ENCODE peak calls at places on chromosomes 3 and 15, in eight cellular contexts. V, T, G, O, Z, L, M and Q are unnamed samples.

GRCh38 chr3:188812198-188812597 is 359.6 kb upstream of the TPRG1 start:
- DNase-seq in Z (no peak), M (no peak), G (no peak), T (no peak), O (no peak), L (no peak), V (no peak), Q (no peak)

GRCh38 chr3:48478631-48479555 is 25.1 kb downstream of the SHISA5 start:
- DNase-seq in M (no peak), Z (no peak), L (no peak), G (no peak), T (peak; percentile 86), V (no peak), O (no peak), Q (no peak)

GRCh38 chr3:73070675-73071575 is 9.5 kb downstream of the EBLN2 start:
- DNase-seq in V (no peak), M (peak; percentile 84), G (peak; percentile 75), Z (no peak), O (no peak), T (no peak), L (no peak), Q (peak; percentile 82)

GRCh38 chr3:21835266-21835665 is 84.3 kb upstream of the ZNF385D start:
- DNase-seq in T (no peak), G (peak; percentile 24), Z (no peak), M (peak; percentile 76), V (no peak), O (no peak), L (no peak), Q (peak; percentile 44)

GRCh38 chr15:92463352-92463751 is 69.7 kb downstream of the ST8SIA2 start:
- DNase-seq in T (no peak), V (no peak), L (no peak), G (no peak), Z (no peak), O (no peak), M (no peak), Q (no peak)

GRCh38 chr3:45915518-45916231 is 27.6 kb upstream of the CXCR6 start:
- DNase-seq in G (peak; percentile 78), M (peak; percentile 98), O (peak; percentile 37), V (no peak), Z (no peak), T (peak; percentile 83), L (no peak), Q (peak; percentile 89)

GRCh38 chr3:10185804-10186762 is 21.4 kb downstream of the IRAK2 start:
- DNase-seq in V (no peak), G (peak; percentile 25), M (no peak), O (no peak), Z (no peak), L (no peak), T (no peak), Q (no peak)

GRCh38 chr3:154730221-154730620 is 300.2 kb upstream of the GPR149 start:
- DNase-seq in Z (peak; percentile 21), O (no peak), L (no peak), V (no peak), T (no peak), M (peak; percentile 1), G (no peak), Q (no peak)

GRCh38 chr15:101433396-101433795 is 56.1 kb downstream of the PCSK6 start:
- DNase-seq in G (no peak), O (peak; percentile 20), M (no peak), V (no peak), Z (no peak), T (no peak), L (no peak), Q (no peak)

DNA sequence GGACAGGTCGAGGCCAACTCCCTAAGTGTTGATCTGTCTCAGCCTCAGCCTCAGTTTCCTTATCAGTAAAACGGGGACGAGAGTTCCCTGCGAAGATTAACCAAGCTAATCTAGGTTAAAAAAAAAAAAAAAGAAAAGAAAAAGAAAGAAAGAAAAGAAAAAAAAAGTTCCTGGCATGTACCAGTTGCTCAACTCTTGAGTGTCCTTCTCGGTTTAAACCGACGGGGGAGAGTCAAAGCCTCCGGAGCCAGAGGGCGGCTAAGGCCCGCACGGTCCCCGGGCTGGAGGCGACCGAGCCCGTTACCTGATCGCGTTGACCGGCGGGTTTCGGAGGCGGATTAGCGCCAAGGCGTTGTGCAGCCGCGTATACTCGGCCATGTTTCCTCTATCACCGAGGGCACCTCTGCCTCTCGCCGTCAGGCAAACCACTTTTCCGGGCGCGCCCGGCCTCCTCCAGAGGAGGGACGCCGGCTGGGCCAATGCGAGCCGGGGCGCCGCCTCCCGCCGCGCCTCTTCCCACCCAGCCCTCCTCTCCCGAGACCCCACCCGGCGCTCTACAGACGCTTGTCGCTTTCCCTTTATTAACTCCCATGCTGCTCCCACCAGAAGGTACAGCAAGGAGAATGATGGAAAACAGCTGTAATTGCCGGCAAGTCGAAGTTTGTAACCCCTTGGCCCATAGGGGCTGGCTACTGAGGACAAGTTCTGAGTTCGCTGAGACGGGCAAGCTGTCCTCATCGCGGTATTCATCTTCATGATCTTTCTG is at the start of gene EHHADH:
- DNase-seq in V (peak; percentile 73), G (peak; percentile 65), O (peak; percentile 83), T (peak; percentile 84), M (peak; percentile 84), Z (peak; percentile 93), L (peak; percentile 94), Q (peak; percentile 6)
- H3K4me3 ChIP-seq in V (peak within 1 kb of the TSS; percentile 39), G (peak within 1 kb of the TSS; percentile 70), O (peak within 1 kb of the TSS; percentile 61), T (peak within 1 kb of the TSS; percentile 68), M (peak within 1 kb of the TSS; percentile 90), Z (peak within 1 kb of the TSS; percentile 79), L (peak within 1 kb of the TSS; percentile 61), Q (peak within 1 kb of the TSS; percentile 61)

GRCh38 chr3:170454468-170454867 is 35.8 kb downstream of the CLDN11 start:
- DNase-seq in O (no peak), L (no peak), M (no peak), Z (no peak), V (no peak), T (no peak), G (no peak), Q (no peak)

GRCh38 chr3:170442945-170443344 is 24.3 kb downstream of the CLDN11 start:
- DNase-seq in O (no peak), L (no peak), V (no peak), M (peak; percentile 9), Z (no peak), G (no peak), T (no peak), Q (no peak)

DNA sequence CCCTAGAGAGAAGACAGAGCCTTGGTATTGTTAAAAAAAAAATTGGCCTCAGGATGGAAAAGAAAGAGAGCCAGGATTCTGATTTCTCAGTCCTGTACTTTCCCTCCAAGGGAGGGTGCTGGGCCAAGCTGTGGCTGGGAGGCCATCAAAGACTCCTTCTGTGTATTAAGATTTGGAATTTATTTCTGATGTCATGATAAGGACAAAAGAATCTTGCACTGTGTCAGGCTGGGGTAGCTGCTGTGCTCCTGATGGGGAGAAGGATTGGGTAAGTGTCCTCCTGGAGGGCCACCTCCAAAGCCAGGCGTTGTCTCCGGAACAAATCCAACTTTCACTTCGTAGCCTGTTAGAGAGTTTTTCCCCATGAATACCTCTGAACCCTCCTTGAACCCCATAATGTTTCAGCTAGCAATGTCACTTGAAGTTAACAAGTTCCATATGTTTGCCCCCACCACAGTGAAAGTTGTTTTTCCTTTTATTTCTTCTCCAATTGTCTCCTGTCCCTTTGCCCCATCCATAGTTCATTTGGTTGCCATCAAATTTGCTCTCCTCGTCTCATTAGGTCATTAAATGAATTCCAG is 30.0 kb downstream of the CLDN11 start:
- DNase-seq in V (no peak), Z (no peak), T (no peak), O (no peak), G (no peak), M (peak; percentile 16), L (no peak), Q (no peak)
- H3K4me3 ChIP-seq in V (no peak overlapping the region), Z (no peak overlapping the region), T (no peak overlapping the region), O (no peak overlapping the region), G (no peak overlapping the region), M (peak overlapping the region; percentile 30), L (no peak overlapping the region), Q (no peak overlapping the region)

GRCh38 chr3:58293516-58293915 is 12.5 kb upstream of the RPP14 start:
- DNase-seq in V (no peak), M (no peak), Z (no peak), T (no peak), L (no peak), G (no peak), O (no peak), Q (no peak)

GRCh38 chr3:58287354-58287753 is 18.7 kb upstream of the RPP14 start:
- DNase-seq in T (no peak), M (no peak), Z (no peak), O (no peak), G (no peak), L (no peak), V (no peak), Q (no peak)

GRCh38 chr3:58288011-58288728 is 17.9 kb upstream of the RPP14 start:
- DNase-seq in L (no peak), M (no peak), T (no peak), O (no peak), V (no peak), G (no peak), Z (no peak), Q (no peak)

GRCh38 chr3:58292866-58293265 is 13.2 kb upstream of the RPP14 start:
- DNase-seq in O (no peak), V (no peak), M (no peak), L (no peak), T (no peak), G (no peak), Z (no peak), Q (no peak)

GRCh38 chr3:58291671-58292338 is 14.2 kb upstream of the RPP14 start:
- DNase-seq in Z (no peak), G (no peak), L (no peak), O (no peak), V (no peak), M (no peak), T (no peak), Q (no peak)
- H3K4me3 ChIP-seq in Z (no peak overlapping the region), G (no peak overlapping the region), L (no peak overlapping the region), O (no peak overlapping the region), V (no peak overlapping the region), M (no peak overlapping the region), T (no peak overlapping the region), Q (no peak overlapping the region)

GRCh38 chr3:128780438-128780837 is 54.5 kb downstream of the RAB7A start:
- DNase-seq in V (peak; percentile 26), L (no peak), Z (no peak), G (no peak), M (no peak), O (no peak), T (no peak), Q (no peak)

GRCh38 chr3:128770387-128770786 is 44.4 kb downstream of the RAB7A start:
- DNase-seq in O (no peak), M (no peak), T (no peak), Z (no peak), G (no peak), L (no peak), V (no peak), Q (no peak)

GRCh38 chr3:128775906-128776542 is 50.0 kb downstream of the RAB7A start:
- DNase-seq in V (no peak), T (no peak), L (no peak), M (no peak), Z (peak; percentile 49), G (peak; percentile 12), O (no peak), Q (no peak)

GRCh38 chr3:128781164-128781563 is 55.2 kb downstream of the RAB7A start:
- DNase-seq in T (no peak), G (no peak), V (no peak), Z (no peak), M (no peak), O (no peak), L (no peak), Q (no peak)

DNA sequence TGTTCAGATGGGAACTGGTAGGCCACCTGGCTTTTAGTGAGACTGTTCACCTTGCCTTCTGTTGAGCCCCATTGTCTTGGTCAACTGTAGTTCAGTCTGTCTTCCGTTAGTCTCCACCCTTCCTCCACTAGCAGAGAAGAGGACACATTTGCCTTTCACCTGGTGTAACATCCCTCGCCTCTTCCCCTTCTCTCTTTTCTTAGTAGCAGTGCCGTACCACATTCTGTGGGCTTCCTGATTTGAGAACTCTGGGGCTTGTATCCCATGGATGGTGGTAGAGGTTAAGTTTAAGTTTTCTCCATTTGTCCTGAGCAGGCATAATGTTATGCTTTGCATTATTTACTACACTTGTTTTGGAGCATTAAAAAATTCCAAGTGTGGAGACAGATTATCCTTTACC is 49.3 kb downstream of the RAB7A start:
- DNase-seq in O (no peak), L (no peak), G (no peak), Z (no peak), T (no peak), M (no peak), V (no peak), Q (no peak)
- H3K4me3 ChIP-seq in O (no peak overlapping the region), L (no peak overlapping the region), G (no peak overlapping the region), Z (no peak overlapping the region), T (no peak overlapping the region), M (no peak overlapping the region), V (no peak overlapping the region), Q (no peak overlapping the region)